ENCODE peak calls at places on chromosomes 1 and 21, in seven cellular contexts. One of them, this sample, is unnamed.

GRCh38 chr1:21335750-21336168 is 45.5 kb upstream of the ECE1 start:
- DNase-seq in body of pancreas: no peak
- DNase-seq in A549: no peak
- DNase-seq in HCT116: no peak
- DNase-seq in IMR-90: no peak
- DNase-seq in stomach: no peak
- DNase-seq in transverse colon: peak; percentile 17
- DNase-seq in this sample: peak; percentile 79

GRCh38 chr1:87642581-87643129 is 314.0 kb downstream of the LMO4 start:
- DNase-seq in body of pancreas: no peak
- DNase-seq in A549: no peak
- DNase-seq in HCT116: no peak
- DNase-seq in IMR-90: peak; percentile 12
- DNase-seq in stomach: no peak
- DNase-seq in transverse colon: no peak
- DNase-seq in this sample: no peak

GRCh38 chr1:109926662-109927300 is 16.1 kb downstream of the CSF1 start:
- DNase-seq in body of pancreas: no peak
- DNase-seq in A549: no peak
- DNase-seq in HCT116: no peak
- DNase-seq in IMR-90: peak; percentile 91
- DNase-seq in stomach: peak; percentile 25
- DNase-seq in transverse colon: no peak
- DNase-seq in this sample: no peak

GRCh38 chr1:20290624-20291597 is at the start of gene VWA5B1:
- DNase-seq in body of pancreas: peak; percentile 26
- DNase-seq in A549: no peak
- DNase-seq in HCT116: no peak
- DNase-seq in IMR-90: no peak
- DNase-seq in stomach: no peak
- DNase-seq in transverse colon: no peak
- DNase-seq in this sample: no peak

GRCh38 chr21:33240404-33240803 is 10.7 kb downstream of the IFNAR2 start:
- DNase-seq in body of pancreas: no peak
- DNase-seq in A549: no peak
- DNase-seq in HCT116: no peak
- DNase-seq in IMR-90: no peak
- DNase-seq in stomach: no peak
- DNase-seq in transverse colon: no peak
- DNase-seq in this sample: no peak

GRCh38 chr21:38958940-38959685 is 153.4 kb downstream of the ETS2 start:
- DNase-seq in body of pancreas: no peak
- DNase-seq in A549: no peak
- DNase-seq in HCT116: no peak
- DNase-seq in IMR-90: peak; percentile 74
- DNase-seq in stomach: no peak
- DNase-seq in transverse colon: peak; percentile 51
- DNase-seq in this sample: no peak

GRCh38 chr1:203858055-203858454 is 3.3 kb upstream of the SNRPE start:
- DNase-seq in body of pancreas: no peak
- DNase-seq in A549: no peak
- DNase-seq in HCT116: no peak
- DNase-seq in IMR-90: peak; percentile 90
- DNase-seq in stomach: no peak
- DNase-seq in transverse colon: no peak
- DNase-seq in this sample: no peak

GRCh38 chr1:2591233-2591580 is 4.6 kb downstream of the PRXL2B start:
- DNase-seq in body of pancreas: no peak
- DNase-seq in A549: no peak
- DNase-seq in HCT116: no peak
- DNase-seq in IMR-90: no peak
- DNase-seq in stomach: no peak
- DNase-seq in transverse colon: no peak
- DNase-seq in this sample: no peak

GRCh38 chr1:188599313-188599712 is 1770.6 kb downstream of the PLA2G4A start:
- DNase-seq in body of pancreas: no peak
- DNase-seq in A549: no peak
- DNase-seq in HCT116: no peak
- DNase-seq in IMR-90: no peak
- DNase-seq in stomach: no peak
- DNase-seq in transverse colon: no peak
- DNase-seq in this sample: no peak

GRCh38 chr1:83583351-83584014 is 415.4 kb downstream of the TTLL7 start:
- DNase-seq in body of pancreas: no peak
- DNase-seq in A549: no peak
- DNase-seq in HCT116: no peak
- DNase-seq in IMR-90: no peak
- DNase-seq in stomach: no peak
- DNase-seq in transverse colon: peak; percentile 20
- DNase-seq in this sample: no peak

GRCh38 chr1:4110888-4111287 is 210.8 kb upstream of the C1orf174 start:
- DNase-seq in body of pancreas: no peak
- DNase-seq in A549: no peak
- DNase-seq in HCT116: no peak
- DNase-seq in IMR-90: no peak
- DNase-seq in stomach: no peak
- DNase-seq in transverse colon: no peak
- DNase-seq in this sample: peak; percentile 35

GRCh38 chr1:219466766-219467165 is 146.1 kb downstream of the ZC3H11B start:
- DNase-seq in body of pancreas: no peak
- DNase-seq in A549: no peak
- DNase-seq in HCT116: no peak
- DNase-seq in IMR-90: no peak
- DNase-seq in stomach: no peak
- DNase-seq in transverse colon: no peak
- DNase-seq in this sample: no peak

GRCh38 chr1:211577826-211578639 is 928 bp downstream of the SLC30A1 start:
- DNase-seq in body of pancreas: peak; percentile 75
- DNase-seq in A549: peak; percentile 84
- DNase-seq in HCT116: no peak
- DNase-seq in IMR-90: peak; percentile 56
- DNase-seq in stomach: peak; percentile 80
- DNase-seq in transverse colon: peak; percentile 85
- DNase-seq in this sample: peak; percentile 96

GRCh38 chr1:211577277-211577825 is 1.6 kb downstream of the SLC30A1 start:
- DNase-seq in body of pancreas: no peak
- DNase-seq in A549: no peak
- DNase-seq in HCT116: no peak
- DNase-seq in IMR-90: peak; percentile 13
- DNase-seq in stomach: no peak
- DNase-seq in transverse colon: no peak
- DNase-seq in this sample: no peak

GRCh38 chr1:211579434-211580302 is 707 bp upstream of the SLC30A1 start:
- DNase-seq in body of pancreas: peak; percentile 86
- DNase-seq in A549: peak; percentile 56
- DNase-seq in HCT116: no peak
- DNase-seq in IMR-90: peak; percentile 23
- DNase-seq in stomach: peak; percentile 83
- DNase-seq in transverse colon: peak; percentile 90
- DNase-seq in this sample: peak; percentile 98

GRCh38 chr1:211580303-211580687 is 1.3 kb upstream of the SLC30A1 start:
- DNase-seq in body of pancreas: peak; percentile 14
- DNase-seq in A549: no peak
- DNase-seq in HCT116: no peak
- DNase-seq in IMR-90: no peak
- DNase-seq in stomach: no peak
- DNase-seq in transverse colon: no peak
- DNase-seq in this sample: no peak

GRCh38 chr1:211578640-211579433 is at the start of gene SLC30A1:
- DNase-seq in body of pancreas: peak; percentile 100
- DNase-seq in A549: peak; percentile 99
- DNase-seq in HCT116: peak; percentile 94
- DNase-seq in IMR-90: peak; percentile 97
- DNase-seq in stomach: peak; percentile 100
- DNase-seq in transverse colon: peak; percentile 100
- DNase-seq in this sample: peak; percentile 99
- TF ChIP-seq POLR2A in body of pancreas: peak; percentile 94
- TF ChIP-seq POLR2A in A549: peak; percentile 88
- TF ChIP-seq POLR2A in HCT116: peak; percentile 30
- TF ChIP-seq POLR2A in IMR-90: peak; percentile 74
- TF ChIP-seq POLR2A in stomach: no peak
- TF ChIP-seq POLR2A in transverse colon: peak; percentile 97
- TF ChIP-seq POLR2A in this sample: peak; percentile 36

GRCh38 chr21:17467392-17467791 is 45.5 kb upstream of the CXADR start:
- DNase-seq in body of pancreas: no peak
- DNase-seq in A549: no peak
- DNase-seq in HCT116: no peak
- DNase-seq in IMR-90: no peak
- DNase-seq in stomach: no peak
- DNase-seq in transverse colon: no peak
- DNase-seq in this sample: no peak

GRCh38 chr21:17466166-17466565 is 46.7 kb upstream of the CXADR start:
- DNase-seq in body of pancreas: no peak
- DNase-seq in A549: no peak
- DNase-seq in HCT116: no peak
- DNase-seq in IMR-90: peak; percentile 83
- DNase-seq in stomach: peak; percentile 41
- DNase-seq in transverse colon: peak; percentile 37
- DNase-seq in this sample: no peak

GRCh38 chr21:17467829-17468228 is 45.0 kb upstream of the CXADR start:
- DNase-seq in body of pancreas: no peak
- DNase-seq in A549: no peak
- DNase-seq in HCT116: no peak
- DNase-seq in IMR-90: peak; percentile 56
- DNase-seq in stomach: no peak
- DNase-seq in transverse colon: no peak
- DNase-seq in this sample: no peak

GRCh38 chr21:17469727-17470126 is 43.1 kb upstream of the CXADR start:
- DNase-seq in body of pancreas: no peak
- DNase-seq in A549: no peak
- DNase-seq in HCT116: no peak
- DNase-seq in IMR-90: no peak
- DNase-seq in stomach: no peak
- DNase-seq in transverse colon: no peak
- DNase-seq in this sample: no peak

GRCh38 chr21:17468698-17469097 is 44.1 kb upstream of the CXADR start:
- DNase-seq in body of pancreas: no peak
- DNase-seq in A549: no peak
- DNase-seq in HCT116: no peak
- DNase-seq in IMR-90: no peak
- DNase-seq in stomach: no peak
- DNase-seq in transverse colon: no peak
- DNase-seq in this sample: no peak
- TF ChIP-seq POLR2A in body of pancreas: no peak
- TF ChIP-seq POLR2A in A549: no peak
- TF ChIP-seq POLR2A in HCT116: no peak
- TF ChIP-seq POLR2A in IMR-90: no peak
- TF ChIP-seq POLR2A in stomach: no peak
- TF ChIP-seq POLR2A in transverse colon: no peak
- TF ChIP-seq POLR2A in this sample: no peak

GRCh38 chr1:24178404-24178803 is 8.7 kb downstream of the IFNLR1 start:
- DNase-seq in body of pancreas: no peak
- DNase-seq in A549: no peak
- DNase-seq in HCT116: no peak
- DNase-seq in IMR-90: no peak
- DNase-seq in stomach: no peak
- DNase-seq in transverse colon: no peak
- DNase-seq in this sample: no peak

GRCh38 chr1:24172598-24172997 is 14.5 kb downstream of the IFNLR1 start:
- DNase-seq in body of pancreas: no peak
- DNase-seq in A549: no peak
- DNase-seq in HCT116: no peak
- DNase-seq in IMR-90: no peak
- DNase-seq in stomach: no peak
- DNase-seq in transverse colon: no peak
- DNase-seq in this sample: no peak

GRCh38 chr1:24173638-24174325 is 13.3 kb downstream of the IFNLR1 start:
- DNase-seq in body of pancreas: no peak
- DNase-seq in A549: no peak
- DNase-seq in HCT116: no peak
- DNase-seq in IMR-90: no peak
- DNase-seq in stomach: no peak
- DNase-seq in transverse colon: no peak
- DNase-seq in this sample: no peak

GRCh38 chr1:24177161-24177560 is 9.9 kb downstream of the IFNLR1 start:
- DNase-seq in body of pancreas: no peak
- DNase-seq in A549: no peak
- DNase-seq in HCT116: no peak
- DNase-seq in IMR-90: no peak
- DNase-seq in stomach: no peak
- DNase-seq in transverse colon: no peak
- DNase-seq in this sample: no peak

GRCh38 chr1:24175033-24175755 is 11.9 kb downstream of the IFNLR1 start:
- DNase-seq in body of pancreas: no peak
- DNase-seq in A549: no peak
- DNase-seq in HCT116: no peak
- DNase-seq in IMR-90: no peak
- DNase-seq in stomach: no peak
- DNase-seq in transverse colon: no peak
- DNase-seq in this sample: no peak
- TF ChIP-seq POLR2A in body of pancreas: no peak
- TF ChIP-seq POLR2A in A549: no peak
- TF ChIP-seq POLR2A in HCT116: no peak
- TF ChIP-seq POLR2A in IMR-90: no peak
- TF ChIP-seq POLR2A in stomach: no peak
- TF ChIP-seq POLR2A in transverse colon: no peak
- TF ChIP-seq POLR2A in this sample: no peak

DNA sequence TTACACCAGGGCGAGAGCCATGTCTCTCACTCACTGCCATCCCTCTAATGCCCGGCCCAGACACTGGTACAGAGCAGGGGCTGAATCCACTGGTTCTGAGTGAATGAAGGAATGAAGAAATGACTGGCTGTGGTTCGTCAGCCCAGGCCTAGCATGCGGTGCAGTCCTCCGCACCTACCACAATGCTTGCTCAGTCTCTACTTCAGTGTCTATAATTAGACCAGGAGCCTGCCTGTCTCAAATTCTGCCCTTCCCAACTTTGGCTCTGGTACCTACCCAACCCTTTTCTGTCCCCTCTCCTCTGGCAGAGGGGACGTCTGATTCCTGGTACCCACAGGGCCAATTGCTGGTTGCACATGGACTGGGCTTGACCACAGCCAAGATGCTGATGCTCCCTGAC is 118.2 kb upstream of the GRIK3 start:
- DNase-seq in body of pancreas: no peak
- DNase-seq in A549: no peak
- DNase-seq in HCT116: no peak
- DNase-seq in IMR-90: no peak
- DNase-seq in stomach: no peak
- DNase-seq in transverse colon: no peak
- DNase-seq in this sample: no peak
- TF ChIP-seq POLR2A in body of pancreas: no peak
- TF ChIP-seq POLR2A in A549: no peak
- TF ChIP-seq POLR2A in HCT116: no peak
- TF ChIP-seq POLR2A in IMR-90: no peak
- TF ChIP-seq POLR2A in stomach: no peak
- TF ChIP-seq POLR2A in transverse colon: no peak
- TF ChIP-seq POLR2A in this sample: no peak

GRCh38 chr1:156659994-156660751 is 17.0 kb downstream of the NES start:
- DNase-seq in body of pancreas: peak; percentile 92
- DNase-seq in A549: peak; percentile 98
- DNase-seq in HCT116: peak; percentile 94
- DNase-seq in IMR-90: peak; percentile 98
- DNase-seq in stomach: peak; percentile 92
- DNase-seq in transverse colon: peak; percentile 94
- DNase-seq in this sample: peak; percentile 97
- TF ChIP-seq POLR2A in body of pancreas: no peak
- TF ChIP-seq POLR2A in A549: peak; percentile 44
- TF ChIP-seq POLR2A in HCT116: peak; percentile 76
- TF ChIP-seq POLR2A in IMR-90: no peak
- TF ChIP-seq POLR2A in stomach: no peak
- TF ChIP-seq POLR2A in transverse colon: peak; percentile 30
- TF ChIP-seq POLR2A in this sample: no peak

GRCh38 chr1:150567717-150568561 is 11.5 kb downstream of the MCL1 start:
- DNase-seq in body of pancreas: peak; percentile 94
- DNase-seq in A549: peak; percentile 43
- DNase-seq in HCT116: no peak
- DNase-seq in IMR-90: peak; percentile 98
- DNase-seq in stomach: peak; percentile 93
- DNase-seq in transverse colon: peak; percentile 84
- DNase-seq in this sample: peak; percentile 88
- TF ChIP-seq POLR2A in body of pancreas: peak; percentile 60
- TF ChIP-seq POLR2A in A549: no peak
- TF ChIP-seq POLR2A in HCT116: no peak
- TF ChIP-seq POLR2A in IMR-90: peak; percentile 61
- TF ChIP-seq POLR2A in stomach: no peak
- TF ChIP-seq POLR2A in transverse colon: peak; percentile 27
- TF ChIP-seq POLR2A in this sample: no peak